ENCODE peak calls at places on chromosomes 11 and 22, in five cellular contexts. One of them, this sample, is unnamed.

GRCh38 chr22:19782533-19782932 is 22.0 kb downstream of the TBX1 start:
- DNase-seq in Peyer's patch: no peak
- DNase-seq in adrenal gland: no peak
- DNase-seq in breast epithelium: no peak
- DNase-seq in MM.1S: no peak
- DNase-seq in this sample: no peak

GRCh38 chr22:24565077-24565476 is 9.3 kb downstream of the SNRPD3 start:
- DNase-seq in Peyer's patch: no peak
- DNase-seq in adrenal gland: no peak
- DNase-seq in breast epithelium: no peak
- DNase-seq in MM.1S: no peak
- DNase-seq in this sample: no peak

GRCh38 chr11:85955531-85955930 is 100.3 kb downstream of the CCDC83 start:
- DNase-seq in Peyer's patch: no peak
- DNase-seq in adrenal gland: no peak
- DNase-seq in breast epithelium: no peak
- DNase-seq in MM.1S: no peak
- DNase-seq in this sample: no peak

GRCh38 chr11:45157247-45158209 is 11.1 kb downstream of the PRDM11 start:
- DNase-seq in Peyer's patch: no peak
- DNase-seq in adrenal gland: peak
- DNase-seq in breast epithelium: peak
- DNase-seq in MM.1S: no peak
- DNase-seq in this sample: no peak

GRCh38 chr11:1883342-1884122 is 8.2 kb downstream of the PRR33 start:
- DNase-seq in Peyer's patch: peak
- DNase-seq in adrenal gland: peak
- DNase-seq in breast epithelium: peak
- DNase-seq in MM.1S: no peak
- DNase-seq in this sample: no peak

GRCh38 chr11:94954753-94955152 is 18.6 kb downstream of the CWC15 start:
- DNase-seq in Peyer's patch: no peak
- DNase-seq in adrenal gland: no peak
- DNase-seq in breast epithelium: no peak
- DNase-seq in MM.1S: no peak
- DNase-seq in this sample: no peak

GRCh38 chr11:98495601-98496000 is 525.1 kb upstream of the CNTN5 start:
- DNase-seq in Peyer's patch: no peak
- DNase-seq in adrenal gland: no peak
- DNase-seq in breast epithelium: no peak
- DNase-seq in MM.1S: no peak
- DNase-seq in this sample: no peak

GRCh38 chr11:86594746-86595145 is 77.7 kb downstream of the ME3 start:
- DNase-seq in Peyer's patch: no peak
- DNase-seq in adrenal gland: no peak
- DNase-seq in breast epithelium: no peak
- DNase-seq in MM.1S: peak
- DNase-seq in this sample: no peak

GRCh38 chr11:27228232-27228631 is 134.8 kb downstream of the CCDC34 start:
- DNase-seq in Peyer's patch: no peak
- DNase-seq in adrenal gland: no peak
- DNase-seq in breast epithelium: no peak
- DNase-seq in MM.1S: no peak
- DNase-seq in this sample: no peak

GRCh38 chr11:96178014-96178745 is 164.8 kb downstream of the MAML2 start:
- DNase-seq in Peyer's patch: no peak
- DNase-seq in adrenal gland: no peak
- DNase-seq in breast epithelium: no peak
- DNase-seq in MM.1S: no peak
- DNase-seq in this sample: no peak

GRCh38 chr22:20055654-20056053 is 24.4 kb upstream of the DGCR8 start:
- DNase-seq in Peyer's patch: no peak
- DNase-seq in adrenal gland: no peak
- DNase-seq in breast epithelium: no peak
- DNase-seq in MM.1S: no peak
- DNase-seq in this sample: peak

GRCh38 chr11:65516135-65516968 is 8.5 kb upstream of the SCYL1 start:
- DNase-seq in Peyer's patch: no peak
- DNase-seq in adrenal gland: no peak
- DNase-seq in breast epithelium: no peak
- DNase-seq in MM.1S: no peak
- DNase-seq in this sample: no peak
- H3K27ac ChIP-seq in Peyer's patch: no peak
- H3K27ac ChIP-seq in adrenal gland: no peak
- H3K27ac ChIP-seq in breast epithelium: no peak
- H3K27ac ChIP-seq in MM.1S: no peak
- H3K27ac ChIP-seq in this sample: no peak

GRCh38 chr11:841981-842369 is 354 bp downstream of the POLR2L start:
- DNase-seq in Peyer's patch: no peak
- DNase-seq in adrenal gland: peak
- DNase-seq in breast epithelium: no peak
- DNase-seq in MM.1S: no peak
- DNase-seq in this sample: no peak

GRCh38 chr11:842370-843002 is at the start of the genes POLR2L and TSPAN4:
- DNase-seq in Peyer's patch: peak
- DNase-seq in adrenal gland: peak
- DNase-seq in breast epithelium: peak
- DNase-seq in MM.1S: peak
- DNase-seq in this sample: no peak

GRCh38 chr11:843818-844692 is 1.4 kb downstream of the TSPAN4 start:
- DNase-seq in Peyer's patch: peak
- DNase-seq in adrenal gland: peak
- DNase-seq in breast epithelium: peak
- DNase-seq in MM.1S: no peak
- DNase-seq in this sample: no peak

GRCh38 chr11:844693-845644 is 2.3 kb downstream of the TSPAN4 start:
- DNase-seq in Peyer's patch: peak
- DNase-seq in adrenal gland: peak
- DNase-seq in breast epithelium: peak
- DNase-seq in MM.1S: no peak
- DNase-seq in this sample: peak

GRCh38 chr11:843086-843704 is 543 bp downstream of the TSPAN4 start:
- DNase-seq in Peyer's patch: no peak
- DNase-seq in adrenal gland: peak
- DNase-seq in breast epithelium: no peak
- DNase-seq in MM.1S: no peak
- DNase-seq in this sample: no peak
- TF ChIP-seq CTCF in Peyer's patch: no peak
- TF ChIP-seq CTCF in adrenal gland: no peak
- TF ChIP-seq CTCF in breast epithelium: no peak
- TF ChIP-seq CTCF in MM.1S: peak
- TF ChIP-seq CTCF in this sample: no peak

GRCh38 chr22:26580240-26580962 is 9.5 kb downstream of the TPST2 start:
- DNase-seq in Peyer's patch: no peak
- DNase-seq in adrenal gland: no peak
- DNase-seq in breast epithelium: no peak
- DNase-seq in MM.1S: no peak
- DNase-seq in this sample: no peak
- H3K4me3 ChIP-seq in Peyer's patch: no peak
- H3K4me3 ChIP-seq in adrenal gland: no peak
- H3K4me3 ChIP-seq in breast epithelium: no peak
- H3K4me3 ChIP-seq in MM.1S: peak
- H3K4me3 ChIP-seq in this sample: no peak

GRCh38 chr11:91220476-91221202 is 997.8 kb upstream of the CHORDC1 start:
- DNase-seq in Peyer's patch: no peak
- DNase-seq in adrenal gland: peak
- DNase-seq in breast epithelium: no peak
- DNase-seq in MM.1S: no peak
- DNase-seq in this sample: no peak
- H3K27ac ChIP-seq in Peyer's patch: no peak
- H3K27ac ChIP-seq in adrenal gland: no peak
- H3K27ac ChIP-seq in breast epithelium: no peak
- H3K27ac ChIP-seq in MM.1S: no peak
- H3K27ac ChIP-seq in this sample: no peak

This sample was measured in vagina.